ENCODE peak calls at places on chromosome 16, in six cellular contexts. C is SK-N-SH treated with all-trans-retinoic acid at 6 μM for 48 hours; D is RWPE2; W is activated naive CD8-positive, alpha-beta T cell treated with anti-CD3 and anti-CD28 coated beads, Interleukin-2, amount 10 ng/mL, durations not matched to agents 7 days and 5 days; I is body of pancreas; J is upper lobe of left lung. S is an unnamed sample.
A peak's percentile ranks its signal among the peaks of the same experiment; 100 is the strongest.

GRCh38 chr16:87744750-87745514 is 20.9 kb downstream of the KLHDC4 start:
- ATAC-seq in W (no peak), C (no peak), D (peak; percentile 29), I (no peak), J (peak; percentile 13), S (peak; percentile 53)

GRCh38 chr16:31861415-31861814 is 12.2 kb upstream of the ZNF267 start:
- ATAC-seq in I (no peak), J (no peak), D (no peak), W (no peak), C (no peak), S (no peak)

GRCh38 chr16:8908779-8909468 is 26.8 kb downstream of the LITAFD start:
- ATAC-seq in D (peak; percentile 47), J (no peak), W (peak; percentile 31), C (no peak), I (no peak), S (peak; percentile 88)

GRCh38 chr16:56090076-56090475 is 101.2 kb upstream of the GNAO1 start:
- ATAC-seq in D (no peak), J (no peak), W (no peak), C (no peak), I (no peak), S (no peak)

GRCh38 chr16:11133344-11133921 is 122.6 kb downstream of the SOCS1 start:
- ATAC-seq in J (peak; percentile 86), I (peak; percentile 87), C (peak; percentile 87), W (no peak), D (peak; percentile 91), S (peak; percentile 88)

GRCh38 chr16:89808453-89808939 is 8.0 kb downstream of the FANCA start:
- ATAC-seq in D (no peak), J (no peak), C (no peak), W (no peak), I (no peak), S (no peak)

GRCh38 chr16:80004113-80004512 is 403.6 kb upstream of the MAF start:
- ATAC-seq in I (no peak), D (no peak), C (no peak), W (no peak), J (no peak), S (no peak)

GRCh38 chr16:50841081-50841886 is 99.4 kb downstream of the CYLD start:
- ATAC-seq in D (no peak), J (no peak), C (no peak), I (no peak), W (peak; percentile 75), S (no peak)

GRCh38 chr16:73210686-73211085 is 162.8 kb upstream of the ZFHX3 start:
- ATAC-seq in J (no peak), C (no peak), D (no peak), W (no peak), I (no peak), S (no peak)

GRCh38 chr16:83171396-83171795 is 544.6 kb downstream of the CDH13 start:
- ATAC-seq in J (no peak), C (no peak), W (no peak), I (no peak), D (no peak), S (no peak)

GRCh38 chr16:72124761-72125634 is 31.4 kb downstream of the DHX38 start:
- ATAC-seq in I (peak; percentile 79), D (peak; percentile 90), W (peak; percentile 73), J (peak; percentile 89), C (peak; percentile 98), S (peak; percentile 83)

GRCh38 chr16:12526521-12526920 is 277.2 kb downstream of the CPPED1 start:
- ATAC-seq in I (no peak), W (no peak), D (no peak), C (no peak), J (no peak), S (no peak)

GRCh38 chr16:79950932-79951719 is 350.6 kb upstream of the MAF start:
- ATAC-seq in I (no peak), D (no peak), J (no peak), C (no peak), W (no peak), S (no peak)

GRCh38 chr16:9135797-9136196 is 44.4 kb downstream of the HAPSTR1 start:
- ATAC-seq in I (no peak), C (peak; percentile 38), W (no peak), D (peak; percentile 65), J (no peak), S (peak; percentile 47)

GRCh38 chr16:85112364-85112763 is at the start of gene CIBAR2:
- ATAC-seq in W (no peak), C (peak; percentile 52), D (no peak), J (no peak), I (no peak), S (peak; percentile 4)

GRCh38 chr16:647173-647902 is 1.8 kb upstream of the WDR90 start:
- ATAC-seq in J (no peak), D (no peak), W (no peak), C (no peak), I (no peak), S (no peak)

GRCh38 chr16:61929801-61930200 is 106.4 kb downstream of the CDH8 start:
- ATAC-seq in J (no peak), W (no peak), I (no peak), D (no peak), C (no peak), S (no peak)

GRCh38 chr16:54806961-54807360 is 123.7 kb upstream of the IRX5 start:
- ATAC-seq in I (no peak), W (no peak), C (no peak), D (no peak), J (no peak), S (no peak)

GRCh38 chr16:2147378-2147777 is 1.0 kb upstream of the RAB26 start:
- ATAC-seq in I (no peak), C (no peak), D (no peak), W (no peak), J (no peak), S (no peak)

GRCh38 chr16:30104090-30104489 is 8.1 kb upstream of the YPEL3 start:
- ATAC-seq in D (no peak), C (no peak), W (no peak), I (no peak), J (no peak), S (peak; percentile 9)

GRCh38 chr16:11618107-11618717 is 31.5 kb upstream of the LITAF start:
- ATAC-seq in J (no peak), C (no peak), D (no peak), W (no peak), I (no peak), S (no peak)

GRCh38 chr16:30095166-30096078 is 591 bp downstream of the YPEL3 start:
- ATAC-seq in W (no peak), C (no peak), D (no peak), J (no peak), I (peak; percentile 8), S (no peak)

GRCh38 chr16:10088380-10088793 is 93.8 kb downstream of the GRIN2A start:
- ATAC-seq in D (no peak), C (peak; percentile 27), I (peak; percentile 33), J (no peak), W (no peak), S (no peak)

GRCh38 chr16:19410435-19411153 is 7.1 kb upstream of the TMC5 start:
- ATAC-seq in W (peak; percentile 74), I (peak; percentile 77), D (peak; percentile 79), J (peak; percentile 80), C (peak; percentile 90), S (peak; percentile 43)

GRCh38 chr16:87835882-87836331 is 33.4 kb downstream of the SLC7A5 start:
- ATAC-seq in W (no peak), D (no peak), C (no peak), I (no peak), J (no peak), S (no peak)

GRCh38 chr16:89141884-89142267 is 29.7 kb upstream of the CDH15 start:
- ATAC-seq in C (no peak), D (no peak), W (no peak), I (no peak), J (no peak), S (no peak)

GRCh38 chr16:70453891-70454220 is 539 bp upstream of the FCSK start:
- ATAC-seq in I (no peak), W (no peak), D (no peak), J (peak; percentile 51), C (peak; percentile 63), S (no peak)

GRCh38 chr16:23227529-23227928 is 45.0 kb downstream of the SCNN1G start:
- ATAC-seq in D (no peak), W (no peak), J (no peak), I (no peak), C (no peak), S (no peak)

GRCh38 chr16:1512174-1512573 is 19.0 kb downstream of the TELO2 start:
- ATAC-seq in W (no peak), J (no peak), C (no peak), D (no peak), I (no peak), S (no peak)

GRCh38 chr16:88446061-88446460 is 7.0 kb upstream of the ZFPM1 start:
- ATAC-seq in D (no peak), I (no peak), J (no peak), C (no peak), W (no peak), S (no peak)

GRCh38 chr16:81956213-81956948 is 54.9 kb downstream of the SDR42E1 start:
- ATAC-seq in J (no peak), D (peak; percentile 35), C (no peak), W (no peak), I (no peak), S (peak; percentile 69)

GRCh38 chr16:49528564-49529150 is 155.1 kb downstream of the C16orf78 start:
- ATAC-seq in C (peak; percentile 22), J (peak; percentile 6), D (no peak), W (peak; percentile 10), I (no peak), S (no peak)

GRCh38 chr16:31488630-31489564 is 6.0 kb downstream of the SLC5A2 start:
- ATAC-seq in D (peak; percentile 2), J (no peak), I (no peak), C (peak; percentile 11), W (no peak), S (peak; percentile 3)

S was measured in esophagus mucosa.